ENCODE peak calls at places on chromosomes 3 and 15, in nine cellular contexts. H is stimulated activated naive CD4-positive, alpha-beta T cell treated with Interleukin-2 at 50 U/mL for 16 hours; B is PC-3; X is C1 segment of cervical spinal cord; Q is AG08395; M is central memory CD4-positive, alpha-beta T cell; G is GM10248; D is activated naive CD4-positive, alpha-beta T cell treated with anti-CD3 and anti-CD28 coated beads, Interleukin-2, amount 50 U/mL, for 16 hours; S is NCI-H526 treated with DMSO at 0.1 percent for 48 hours. F is an unnamed sample.
A peak's percentile ranks its signal among the peaks of the same experiment; 100 is the strongest.

GRCh38 chr3:106176734-106177133 is 307.9 kb upstream of the CBLB start:
- DNase-seq in Q (no peak), H (peak; percentile 59), G (peak; percentile 45), B (no peak), S (no peak), D (peak; percentile 59), M (peak; percentile 76), X (no peak), F (peak; percentile 8)

GRCh38 chr3:89682556-89682955 is 575.1 kb downstream of the EPHA3 start:
- DNase-seq in G (no peak), B (no peak), S (no peak), D (no peak), M (no peak), H (no peak), X (no peak), Q (no peak), F (peak; percentile 32)

GRCh38 chr3:179348325-179349013 is 960 bp downstream of the MFN1 start:
- DNase-seq in Q (no peak), G (peak; percentile 71), B (peak; percentile 56), S (no peak), X (no peak), M (no peak), D (no peak), H (no peak), F (no peak)

GRCh38 chr3:24005669-24006068 is 60.6 kb downstream of the NR1D2 start:
- DNase-seq in Q (no peak), B (no peak), G (no peak), X (no peak), S (no peak), H (no peak), D (no peak), M (no peak), F (no peak)

GRCh38 chr15:90031231-90031791 is 30.2 kb downstream of the ZNF710 start:
- DNase-seq in S (peak; percentile 35), G (peak; percentile 84), H (no peak), D (no peak), X (no peak), M (no peak), B (peak; percentile 46), Q (peak; percentile 58), F (peak; percentile 76)

GRCh38 chr3:125398952-125399351 is 23.8 kb upstream of the ZNF148 start:
- DNase-seq in Q (no peak), D (no peak), X (no peak), M (no peak), B (peak; percentile 20), S (peak; percentile 78), H (no peak), G (no peak), F (no peak)

GRCh38 chr3:16513141-16514020 is at the start of gene RFTN1:
- DNase-seq in G (peak; percentile 60), Q (peak; percentile 75), B (peak; percentile 63), X (no peak), D (peak; percentile 54), S (peak; percentile 7), M (peak; percentile 52), H (peak; percentile 40), F (peak; percentile 50)

GRCh38 chr3:127740136-127740915 is 67.6 kb downstream of the ABTB1 start:
- DNase-seq in G (no peak), X (no peak), H (no peak), S (no peak), D (no peak), M (no peak), Q (no peak), B (no peak), F (no peak)

GRCh38 chr3:42005426-42005825 is 43.5 kb upstream of the ULK4 start:
- DNase-seq in B (no peak), D (no peak), G (no peak), Q (no peak), S (no peak), X (no peak), M (no peak), H (no peak), F (no peak)

GRCh38 chr3:148748323-148748722 is 50.6 kb downstream of the AGTR1 start:
- DNase-seq in D (no peak), M (no peak), G (no peak), Q (no peak), X (no peak), B (no peak), S (no peak), H (no peak), F (no peak)

GRCh38 chr3:49699281-49699723 is 9.9 kb downstream of the RNF123 start:
- DNase-seq in S (no peak), D (no peak), Q (peak; percentile 36), B (no peak), X (no peak), G (no peak), H (no peak), M (no peak), F (peak; percentile 55)